ENCODE peak calls at places on chromosomes 13 and 19, in five cellular contexts. One of them, this sample, is unnamed.

GRCh38 chr13:88707652-88708051 is 1036.5 kb downstream of the SLITRK5 start:
- DNase-seq in IMR-90: no peak
- DNase-seq in neuronal stem cell: no peak
- DNase-seq in H1: no peak
- DNase-seq in mesendoderm: no peak
- DNase-seq in this sample: no peak

GRCh38 chr13:74465279-74465678 is 331.1 kb upstream of the KLF12 start:
- DNase-seq in IMR-90: no peak
- DNase-seq in neuronal stem cell: no peak
- DNase-seq in H1: no peak
- DNase-seq in mesendoderm: peak; percentile 46
- DNase-seq in this sample: no peak

GRCh38 chr13:80399340-80400163 is 58.6 kb upstream of the SPRY2 start:
- DNase-seq in IMR-90: no peak
- DNase-seq in neuronal stem cell: no peak
- DNase-seq in H1: no peak
- DNase-seq in mesendoderm: no peak
- DNase-seq in this sample: no peak

GRCh38 chr19:17847538-17848366 is at the start of gene JAK3:
- DNase-seq in IMR-90: peak; percentile 46
- DNase-seq in neuronal stem cell: peak; percentile 79
- DNase-seq in H1: peak; percentile 90
- DNase-seq in mesendoderm: peak; percentile 92
- DNase-seq in this sample: peak; percentile 69

GRCh38 chr13:48979892-48980291 is 4.2 kb downstream of the FNDC3A start:
- DNase-seq in IMR-90: no peak
- DNase-seq in neuronal stem cell: no peak
- DNase-seq in H1: no peak
- DNase-seq in mesendoderm: no peak
- DNase-seq in this sample: no peak

GRCh38 chr13:76527041-76527440 is 359.2 kb downstream of the KCTD12 start:
- DNase-seq in IMR-90: peak; percentile 0
- DNase-seq in neuronal stem cell: no peak
- DNase-seq in H1: no peak
- DNase-seq in mesendoderm: no peak
- DNase-seq in this sample: no peak

GRCh38 chr13:106507560-106508274 is 27.7 kb downstream of the EFNB2 start:
- DNase-seq in IMR-90: peak; percentile 95
- DNase-seq in neuronal stem cell: no peak
- DNase-seq in H1: no peak
- DNase-seq in mesendoderm: peak; percentile 75
- DNase-seq in this sample: peak; percentile 94

GRCh38 chr19:19548915-19549537 is 11.0 kb downstream of the CILP2 start:
- DNase-seq in IMR-90: peak; percentile 19
- DNase-seq in neuronal stem cell: no peak
- DNase-seq in H1: no peak
- DNase-seq in mesendoderm: no peak
- DNase-seq in this sample: peak; percentile 27

GRCh38 chr13:23466144-23467002 is 32.9 kb upstream of the SACS start:
- DNase-seq in IMR-90: peak; percentile 86
- DNase-seq in neuronal stem cell: peak; percentile 57
- DNase-seq in H1: peak; percentile 82
- DNase-seq in mesendoderm: peak; percentile 88
- DNase-seq in this sample: peak; percentile 80

GRCh38 chr19:39113199-39113598 is 12.4 kb upstream of the PAK4 start:
- DNase-seq in IMR-90: no peak
- DNase-seq in neuronal stem cell: no peak
- DNase-seq in H1: no peak
- DNase-seq in mesendoderm: no peak
- DNase-seq in this sample: no peak

GRCh38 chr19:40282920-40283319 is 2.2 kb downstream of the AKT2 start:
- DNase-seq in IMR-90: peak; percentile 22
- DNase-seq in neuronal stem cell: no peak
- DNase-seq in H1: no peak
- DNase-seq in mesendoderm: no peak
- DNase-seq in this sample: no peak

DNA sequence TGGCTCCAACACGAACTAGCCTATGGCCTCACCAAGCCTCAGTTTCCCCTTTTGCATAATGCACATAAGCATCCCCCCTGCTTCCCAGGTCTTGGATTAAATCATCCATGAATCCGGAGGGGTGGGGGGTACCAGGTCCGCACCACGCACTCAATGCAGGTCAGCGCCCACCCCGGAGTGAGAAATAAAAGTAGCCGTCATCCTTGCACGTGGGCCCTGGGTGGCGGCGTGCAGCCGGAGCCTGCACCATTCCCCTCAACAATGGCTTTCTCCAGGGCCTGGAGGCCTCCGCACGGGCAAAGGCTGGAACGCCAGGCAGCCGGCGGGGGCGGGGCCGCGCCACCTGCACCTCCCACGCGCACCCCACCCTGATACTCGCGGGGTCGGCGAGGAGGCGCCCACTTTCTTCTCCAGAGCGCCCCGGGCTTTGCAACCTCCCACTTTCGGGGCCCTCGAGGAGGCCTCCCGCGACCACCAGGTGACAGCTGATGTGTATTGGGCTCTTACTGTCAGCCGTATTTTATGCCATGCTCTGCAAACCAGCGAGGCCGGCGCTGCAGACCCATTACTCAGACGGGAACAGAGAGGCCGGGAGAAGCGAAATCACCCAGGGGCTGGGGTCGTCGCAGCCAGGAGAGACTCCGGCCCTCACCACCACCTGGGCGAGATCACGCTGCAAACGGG is 767 bp upstream of the GADD45B start:
- DNase-seq in IMR-90: peak; percentile 48
- DNase-seq in neuronal stem cell: no peak
- DNase-seq in H1: peak; percentile 76
- DNase-seq in mesendoderm: peak; percentile 87
- DNase-seq in this sample: peak; percentile 77
- H4K8ac ChIP-seq in IMR-90: peak overlapping the region; percentile 50
- H4K8ac ChIP-seq in neuronal stem cell: no peak overlapping the region
- H4K8ac ChIP-seq in H1: no peak overlapping the region
- H4K8ac ChIP-seq in mesendoderm: no peak overlapping the region
- H4K8ac ChIP-seq in this sample: peak overlapping the region; percentile 59

GRCh38 chr19:46015961-46016425 is 6.9 kb downstream of the PGLYRP1 start:
- DNase-seq in IMR-90: no peak
- DNase-seq in neuronal stem cell: no peak
- DNase-seq in H1: peak; percentile 64
- DNase-seq in mesendoderm: no peak
- DNase-seq in this sample: no peak
- H3K4me3 ChIP-seq in IMR-90: peak overlapping the region; percentile 58
- H3K4me3 ChIP-seq in neuronal stem cell: no peak overlapping the region
- H3K4me3 ChIP-seq in H1: peak overlapping the region; percentile 54
- H3K4me3 ChIP-seq in mesendoderm: no peak overlapping the region
- H3K4me3 ChIP-seq in this sample: peak overlapping the region; percentile 53

GRCh38 chr13:75481176-75482069 is 546 bp downstream of the TBC1D4 start:
- DNase-seq in IMR-90: no peak
- DNase-seq in neuronal stem cell: peak; percentile 51
- DNase-seq in H1: peak; percentile 86
- DNase-seq in mesendoderm: peak; percentile 59
- DNase-seq in this sample: peak; percentile 53
- H4K8ac ChIP-seq in IMR-90: no peak overlapping the region
- H4K8ac ChIP-seq in neuronal stem cell: no peak overlapping the region
- H4K8ac ChIP-seq in H1: peak overlapping the region; percentile 89
- H4K8ac ChIP-seq in mesendoderm: no peak overlapping the region
- H4K8ac ChIP-seq in this sample: no peak overlapping the region

GRCh38 chr19:2140193-2140545 is 11.2 kb downstream of the AP3D1 start:
- DNase-seq in IMR-90: no peak
- DNase-seq in neuronal stem cell: no peak
- DNase-seq in H1: no peak
- DNase-seq in mesendoderm: no peak
- DNase-seq in this sample: no peak

GRCh38 chr19:2135474-2136402 is 15.6 kb downstream of the AP3D1 start:
- DNase-seq in IMR-90: no peak
- DNase-seq in neuronal stem cell: no peak
- DNase-seq in H1: no peak
- DNase-seq in mesendoderm: no peak
- DNase-seq in this sample: no peak

GRCh38 chr19:2136796-2137195 is 14.6 kb downstream of the AP3D1 start:
- DNase-seq in IMR-90: no peak
- DNase-seq in neuronal stem cell: no peak
- DNase-seq in H1: no peak
- DNase-seq in mesendoderm: peak; percentile 9
- DNase-seq in this sample: no peak

GRCh38 chr19:2139385-2140192 is 11.8 kb downstream of the AP3D1 start:
- DNase-seq in IMR-90: no peak
- DNase-seq in neuronal stem cell: no peak
- DNase-seq in H1: no peak
- DNase-seq in mesendoderm: no peak
- DNase-seq in this sample: no peak

GRCh38 chr19:2138061-2138728 is 13.2 kb downstream of the AP3D1 start:
- DNase-seq in IMR-90: no peak
- DNase-seq in neuronal stem cell: no peak
- DNase-seq in H1: no peak
- DNase-seq in mesendoderm: no peak
- DNase-seq in this sample: no peak
- H3K4me3 ChIP-seq in IMR-90: no peak overlapping the region
- H3K4me3 ChIP-seq in neuronal stem cell: no peak overlapping the region
- H3K4me3 ChIP-seq in H1: no peak overlapping the region
- H3K4me3 ChIP-seq in mesendoderm: no peak overlapping the region
- H3K4me3 ChIP-seq in this sample: no peak overlapping the region

This sample was measured in mesenchymal stem cell.